ENCODE peak calls at places on chromosomes 12 and 14, in four cellular contexts. Z, K, M and A are unnamed samples.

GRCh38 chr14:100773331-100774163 is 46.9 kb downstream of the DLK1 start:
- DNase-seq in Z (no peak), K (no peak), M (no peak), A (no peak)

GRCh38 chr12:55614764-55615163 is 21.9 kb upstream of the OR10P1 start:
- DNase-seq in Z (no peak), K (no peak), M (no peak), A (no peak)

GRCh38 chr14:91352696-91353692 is 64.6 kb downstream of the CCDC88C start:
- DNase-seq in Z (no peak), K (no peak), M (no peak), A (peak; percentile 71)

GRCh38 chr12:124923906-124924734 is 9.7 kb upstream of the UBC start:
- DNase-seq in Z (no peak), K (no peak), M (no peak), A (peak; percentile 24)

GRCh38 chr12:119693006-119693405 is 25.1 kb downstream of the PRKAB1 start:
- DNase-seq in Z (no peak), K (no peak), M (peak; percentile 95), A (no peak)

GRCh38 chr12:49094104-49094948 is at the start of gene DHH:
- DNase-seq in Z (no peak), K (no peak), M (no peak), A (peak; percentile 83)

GRCh38 chr12:12172106-12172511 is 94.7 kb downstream of the LRP6 start:
- DNase-seq in Z (peak; percentile 31), K (peak; percentile 18), M (no peak), A (no peak)

GRCh38 chr14:31206536-31207286 is 882 bp downstream of the HECTD1 start:
- DNase-seq in Z (no peak), K (peak; percentile 41), M (no peak), A (peak; percentile 87)

GRCh38 chr12:1794440-1795090 is 25.8 kb upstream of the LRTM2 start:
- DNase-seq in Z (no peak), K (no peak), M (no peak), A (no peak)

GRCh38 chr14:36555998-36556743 is 26.2 kb downstream of the NKX2-8 start:
- DNase-seq in Z (no peak), K (no peak), M (no peak), A (no peak)

GRCh38 chr12:12786371-12786715 is 884 bp downstream of the APOLD1 start:
- DNase-seq in Z (no peak), K (no peak), M (no peak), A (no peak)

GRCh38 chr14:77307099-77307496 is 13.6 kb downstream of the POMT2 start:
- DNase-seq in Z (no peak), K (no peak), M (no peak), A (no peak)

GRCh38 chr12:132776816-132777568 is 15.4 kb upstream of the ANKLE2 start:
- DNase-seq in Z (no peak), K (no peak), M (no peak), A (no peak)

GRCh38 chr14:50237448-50237847 is 6.1 kb upstream of the SOS2 start:
- DNase-seq in Z (no peak), K (no peak), M (no peak), A (no peak)

GRCh38 chr12:116099664-116100432 is 177.6 kb downstream of the MED13L start:
- DNase-seq in Z (no peak), K (no peak), M (no peak), A (no peak)

GRCh38 chr12:132488127-132489077 is 1.5 kb upstream of the FBRSL1 start:
- DNase-seq in Z (peak; percentile 59), K (no peak), M (no peak), A (peak; percentile 79)

GRCh38 chr12:66548338-66549049 is 130.4 kb downstream of the GRIP1 start:
- DNase-seq in Z (no peak), K (no peak), M (no peak), A (no peak)

DNA sequence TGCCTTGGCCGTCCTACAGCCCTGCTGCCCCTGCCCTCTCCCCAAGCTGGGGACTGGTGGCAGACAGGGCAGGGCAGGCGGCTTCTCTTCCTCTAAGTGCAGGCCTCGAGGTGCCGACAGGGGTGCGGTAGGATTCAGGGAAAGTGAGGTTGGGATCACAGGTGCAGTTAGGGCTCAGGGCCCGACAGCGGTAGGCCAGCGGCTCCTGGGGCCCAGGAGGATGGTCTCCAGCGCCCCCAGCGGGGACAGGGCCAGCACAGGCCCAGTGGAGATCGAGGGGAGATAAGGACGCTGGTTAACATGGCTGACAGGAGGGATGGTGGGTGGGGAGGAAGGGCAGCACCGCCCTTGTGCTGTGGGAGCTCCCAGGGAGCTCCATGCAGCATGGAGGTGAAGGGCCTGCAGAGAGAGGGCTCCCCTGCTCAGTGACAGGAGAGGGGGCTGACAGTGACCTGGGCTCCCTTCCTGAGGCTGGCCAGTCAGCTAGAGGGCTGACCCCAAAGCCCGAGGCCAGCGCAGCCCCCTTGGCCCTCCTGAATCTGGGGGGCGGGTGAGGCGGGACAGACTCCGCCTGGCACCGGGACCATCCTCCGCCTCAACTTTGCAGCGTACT is 860 bp upstream of the CRIP1 start:
- DNase-seq in Z (peak; percentile 23), K (no peak), M (no peak), A (no peak)
- TF ChIP-seq CTCF in Z (no peak), K (peak; percentile 45), M (no peak), A (no peak)

DNA sequence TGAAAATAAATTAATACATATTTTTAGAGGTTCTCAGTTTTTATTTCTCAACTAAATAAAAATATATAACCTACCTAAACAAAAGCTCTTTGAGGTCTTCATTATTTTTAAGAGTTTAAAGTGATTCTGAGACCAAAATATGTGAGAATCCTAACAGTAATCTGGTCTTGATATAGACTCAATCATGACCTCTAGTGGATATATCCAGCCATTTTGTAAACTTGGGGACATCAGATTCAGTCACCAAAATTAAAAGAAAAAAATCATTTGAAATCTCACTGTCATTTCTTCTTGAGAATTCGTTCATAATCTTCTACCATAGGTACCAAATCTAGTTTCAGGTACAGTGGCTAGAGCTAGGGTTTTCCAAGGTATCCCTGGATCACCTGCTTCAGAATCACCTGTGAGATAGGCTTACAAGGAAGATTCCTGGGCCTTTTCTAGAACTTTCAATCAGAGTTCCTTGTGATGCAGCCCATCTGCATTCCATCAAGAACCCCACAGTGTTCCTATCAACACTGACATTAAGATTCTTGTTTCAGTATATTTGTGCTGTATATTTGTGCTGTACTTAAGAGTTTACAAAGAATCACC is 214.9 kb downstream of the ADAMTS20 start:
- DNase-seq in Z (no peak), K (no peak), M (no peak), A (no peak)
- TF ChIP-seq CTCF in Z (no peak), K (peak; percentile 30), M (peak; percentile 56), A (peak; percentile 33)

DNA sequence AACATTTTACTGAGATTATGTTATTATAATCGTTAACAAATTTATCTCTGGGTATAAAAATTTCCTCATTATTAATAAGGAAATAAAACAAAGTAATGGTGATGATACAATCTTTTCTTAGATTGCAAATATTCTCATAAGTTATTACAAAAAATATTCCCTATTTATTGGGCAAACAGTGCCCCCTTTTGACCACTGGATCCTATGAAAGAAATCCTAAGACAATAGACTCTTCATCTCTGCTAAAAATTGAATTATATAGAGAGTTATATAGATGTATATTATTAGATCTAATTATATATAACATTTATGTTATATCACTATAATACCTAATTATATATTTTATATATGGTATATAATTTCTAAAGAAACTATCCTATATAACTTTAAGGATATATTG is 94.2 kb upstream of the FGD4 start:
- DNase-seq in Z (no peak), K (no peak), M (no peak), A (no peak)
- TF ChIP-seq CTCF in Z (no peak), K (peak; percentile 15), M (no peak), A (no peak)

GRCh38 chr12:107319536-107320030 is 226.2 kb upstream of the CRY1 start:
- DNase-seq in Z (no peak), K (no peak), M (no peak), A (no peak)

GRCh38 chr12:107318554-107318803 is 225.1 kb upstream of the CRY1 start:
- DNase-seq in Z (no peak), K (no peak), M (no peak), A (no peak)

GRCh38 chr12:107320031-107320928 is 226.9 kb upstream of the CRY1 start:
- DNase-seq in Z (peak; percentile 74), K (no peak), M (no peak), A (peak; percentile 88)

GRCh38 chr12:107318804-107319535 is 225.6 kb upstream of the CRY1 start:
- DNase-seq in Z (no peak), K (no peak), M (no peak), A (peak; percentile 79)

DNA sequence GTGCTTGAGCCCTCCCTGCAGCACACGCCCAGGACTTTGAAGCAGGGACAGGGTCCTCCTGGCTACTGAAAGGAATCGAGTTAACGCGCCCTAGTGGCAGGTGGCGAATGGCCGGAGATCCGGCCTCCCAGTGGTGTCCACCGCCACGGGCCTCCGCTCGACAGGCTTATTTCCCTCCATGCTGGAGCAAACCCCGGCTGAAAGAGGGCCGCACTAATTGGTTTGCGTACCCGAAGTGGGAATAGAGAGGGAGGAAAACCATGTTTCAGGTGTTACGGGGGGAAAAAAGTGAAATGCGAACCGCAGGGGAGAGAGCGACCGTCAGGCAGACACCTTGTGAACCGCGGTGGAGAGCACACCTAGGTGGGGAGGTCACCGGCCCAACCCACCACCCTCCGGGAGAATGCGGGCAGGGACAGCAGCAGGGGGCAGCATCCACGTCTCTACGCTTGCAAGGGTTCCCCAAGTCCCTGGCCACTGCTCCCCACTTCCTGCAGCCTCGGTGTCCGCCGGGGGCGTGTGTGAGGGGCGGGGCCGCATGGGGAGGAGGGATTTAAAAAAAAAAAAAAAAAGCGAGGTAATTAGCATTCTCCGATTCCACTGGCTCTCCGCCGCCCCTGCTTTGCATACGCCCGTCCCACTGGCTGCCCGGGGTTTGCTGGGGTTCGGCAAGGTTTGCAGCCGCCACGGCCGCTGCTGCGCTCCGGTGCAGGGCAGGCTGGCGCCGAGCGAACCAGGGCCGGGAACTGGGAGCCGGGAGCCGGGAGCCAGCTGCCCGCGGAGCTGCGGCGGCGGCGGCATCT is 224.6 kb upstream of the CRY1 start:
- DNase-seq in Z (peak; percentile 75), K (no peak), M (peak; percentile 55), A (peak; percentile 88)
- TF ChIP-seq CTCF in Z (no peak), K (no peak), M (no peak), A (no peak)